ENCODE peak calls at places on chromosomes 7 and 10, in ten cellular contexts. One of them, this sample, is unnamed.

GRCh38 chr10:127802532-127803055 is 65.6 kb downstream of the FOXI2 start:
- DNase-seq in A549: no peak
- DNase-seq in cardiac muscle cell: no peak
- DNase-seq in DND-41: no peak
- DNase-seq in NB4: no peak
- DNase-seq in pancreas: no peak
- DNase-seq in fibroblast of lung: no peak
- DNase-seq in CD8-positive, alpha-beta T cell: no peak
- DNase-seq in retinal pigment epithelial cell: no peak
- DNase-seq in heart right ventricle: no peak
- DNase-seq in this sample: no peak

GRCh38 chr10:110443239-110444008 is 54.3 kb upstream of the DUSP5 start:
- DNase-seq in A549: no peak
- DNase-seq in NB4: no peak
- DNase-seq in cardiac muscle cell: no peak
- DNase-seq in CD8-positive, alpha-beta T cell: no peak
- DNase-seq in DND-41: no peak
- DNase-seq in fibroblast of lung: no peak
- DNase-seq in pancreas: no peak
- DNase-seq in retinal pigment epithelial cell: no peak
- DNase-seq in heart right ventricle: no peak
- DNase-seq in this sample: no peak

GRCh38 chr10:34163075-34163905 is 651.8 kb downstream of the PARD3 start:
- DNase-seq in cardiac muscle cell: peak; percentile 9
- DNase-seq in heart right ventricle: no peak
- DNase-seq in DND-41: no peak
- DNase-seq in retinal pigment epithelial cell: no peak
- DNase-seq in pancreas: no peak
- DNase-seq in fibroblast of lung: peak; percentile 36
- DNase-seq in A549: no peak
- DNase-seq in NB4: peak; percentile 17
- DNase-seq in CD8-positive, alpha-beta T cell: no peak
- DNase-seq in this sample: no peak

GRCh38 chr10:13272164-13272571 is 27.7 kb downstream of the PHYH start:
- DNase-seq in cardiac muscle cell: peak; percentile 75
- DNase-seq in pancreas: no peak
- DNase-seq in DND-41: no peak
- DNase-seq in A549: no peak
- DNase-seq in fibroblast of lung: peak; percentile 14
- DNase-seq in retinal pigment epithelial cell: no peak
- DNase-seq in CD8-positive, alpha-beta T cell: no peak
- DNase-seq in NB4: no peak
- DNase-seq in heart right ventricle: peak; percentile 51
- DNase-seq in this sample: no peak

GRCh38 chr10:94002156-94002555 is 8.4 kb downstream of the PLCE1 start:
- DNase-seq in A549: no peak
- DNase-seq in CD8-positive, alpha-beta T cell: no peak
- DNase-seq in heart right ventricle: no peak
- DNase-seq in retinal pigment epithelial cell: peak; percentile 90
- DNase-seq in NB4: no peak
- DNase-seq in fibroblast of lung: peak; percentile 52
- DNase-seq in pancreas: no peak
- DNase-seq in cardiac muscle cell: no peak
- DNase-seq in DND-41: no peak
- DNase-seq in this sample: no peak

GRCh38 chr7:159028456-159029401 is 115.9 kb downstream of the VIPR2 start:
- DNase-seq in retinal pigment epithelial cell: no peak
- DNase-seq in cardiac muscle cell: no peak
- DNase-seq in heart right ventricle: no peak
- DNase-seq in CD8-positive, alpha-beta T cell: peak; percentile 1
- DNase-seq in NB4: no peak
- DNase-seq in DND-41: no peak
- DNase-seq in pancreas: no peak
- DNase-seq in A549: no peak
- DNase-seq in fibroblast of lung: no peak
- DNase-seq in this sample: no peak

GRCh38 chr10:68598978-68599753 is 39.0 kb downstream of the TET1 start:
- DNase-seq in NB4: no peak
- DNase-seq in pancreas: peak; percentile 20
- DNase-seq in CD8-positive, alpha-beta T cell: no peak
- DNase-seq in fibroblast of lung: peak; percentile 48
- DNase-seq in retinal pigment epithelial cell: no peak
- DNase-seq in A549: no peak
- DNase-seq in heart right ventricle: peak; percentile 41
- DNase-seq in DND-41: no peak
- DNase-seq in cardiac muscle cell: peak; percentile 85
- DNase-seq in this sample: no peak

GRCh38 chr7:140673063-140673769 is 471 bp downstream of the ADCK2 start:
- DNase-seq in fibroblast of lung: peak; percentile 12
- DNase-seq in retinal pigment epithelial cell: no peak
- DNase-seq in cardiac muscle cell: no peak
- DNase-seq in A549: peak; percentile 61
- DNase-seq in NB4: peak; percentile 48
- DNase-seq in CD8-positive, alpha-beta T cell: peak; percentile 64
- DNase-seq in DND-41: peak; percentile 56
- DNase-seq in pancreas: peak; percentile 71
- DNase-seq in heart right ventricle: peak; percentile 52
- DNase-seq in this sample: no peak

GRCh38 chr10:95458014-95458413 is 103.2 kb downstream of the SORBS1 start:
- DNase-seq in heart right ventricle: no peak
- DNase-seq in CD8-positive, alpha-beta T cell: no peak
- DNase-seq in retinal pigment epithelial cell: no peak
- DNase-seq in fibroblast of lung: no peak
- DNase-seq in DND-41: no peak
- DNase-seq in pancreas: no peak
- DNase-seq in NB4: no peak
- DNase-seq in A549: no peak
- DNase-seq in cardiac muscle cell: no peak
- DNase-seq in this sample: no peak

GRCh38 chr10:95454356-95454755 is 106.8 kb downstream of the SORBS1 start:
- DNase-seq in fibroblast of lung: no peak
- DNase-seq in DND-41: no peak
- DNase-seq in retinal pigment epithelial cell: no peak
- DNase-seq in CD8-positive, alpha-beta T cell: no peak
- DNase-seq in cardiac muscle cell: no peak
- DNase-seq in pancreas: no peak
- DNase-seq in NB4: no peak
- DNase-seq in heart right ventricle: no peak
- DNase-seq in A549: no peak
- DNase-seq in this sample: no peak

GRCh38 chr10:95457319-95457886 is 103.8 kb downstream of the SORBS1 start:
- DNase-seq in heart right ventricle: no peak
- DNase-seq in DND-41: no peak
- DNase-seq in retinal pigment epithelial cell: no peak
- DNase-seq in pancreas: no peak
- DNase-seq in NB4: no peak
- DNase-seq in CD8-positive, alpha-beta T cell: no peak
- DNase-seq in fibroblast of lung: peak; percentile 42
- DNase-seq in A549: no peak
- DNase-seq in cardiac muscle cell: no peak
- DNase-seq in this sample: peak; percentile 60

GRCh38 chr10:95454940-95455339 is 106.2 kb downstream of the SORBS1 start:
- DNase-seq in pancreas: no peak
- DNase-seq in cardiac muscle cell: no peak
- DNase-seq in DND-41: no peak
- DNase-seq in fibroblast of lung: no peak
- DNase-seq in heart right ventricle: no peak
- DNase-seq in retinal pigment epithelial cell: no peak
- DNase-seq in CD8-positive, alpha-beta T cell: no peak
- DNase-seq in A549: no peak
- DNase-seq in NB4: no peak
- DNase-seq in this sample: no peak

GRCh38 chr10:95456486-95456885 is 104.7 kb downstream of the SORBS1 start:
- DNase-seq in cardiac muscle cell: no peak
- DNase-seq in DND-41: no peak
- DNase-seq in heart right ventricle: no peak
- DNase-seq in A549: no peak
- DNase-seq in NB4: no peak
- DNase-seq in pancreas: no peak
- DNase-seq in CD8-positive, alpha-beta T cell: no peak
- DNase-seq in retinal pigment epithelial cell: no peak
- DNase-seq in fibroblast of lung: no peak
- DNase-seq in this sample: no peak
- TF ChIP-seq CTCF in cardiac muscle cell: no peak
- TF ChIP-seq CTCF in DND-41: no peak
- TF ChIP-seq CTCF in heart right ventricle: peak; percentile 26
- TF ChIP-seq CTCF in A549: no peak
- TF ChIP-seq CTCF in NB4: no peak
- TF ChIP-seq CTCF in pancreas: no peak
- TF ChIP-seq CTCF in CD8-positive, alpha-beta T cell: no peak
- TF ChIP-seq CTCF in retinal pigment epithelial cell: no peak
- TF ChIP-seq CTCF in fibroblast of lung: no peak
- TF ChIP-seq CTCF in this sample: no peak

GRCh38 chr7:90723233-90723632 is 127.1 kb downstream of the CDK14 start:
- DNase-seq in CD8-positive, alpha-beta T cell: no peak
- DNase-seq in retinal pigment epithelial cell: no peak
- DNase-seq in fibroblast of lung: no peak
- DNase-seq in NB4: no peak
- DNase-seq in A549: no peak
- DNase-seq in DND-41: no peak
- DNase-seq in heart right ventricle: no peak
- DNase-seq in pancreas: no peak
- DNase-seq in cardiac muscle cell: no peak
- DNase-seq in this sample: no peak
- H3K4me3 ChIP-seq in CD8-positive, alpha-beta T cell: no peak overlapping the region
- H3K4me3 ChIP-seq in retinal pigment epithelial cell: no peak overlapping the region
- H3K4me3 ChIP-seq in fibroblast of lung: no peak overlapping the region
- H3K4me3 ChIP-seq in NB4: no peak overlapping the region
- H3K4me3 ChIP-seq in A549: no peak overlapping the region
- H3K4me3 ChIP-seq in DND-41: no peak overlapping the region
- H3K4me3 ChIP-seq in heart right ventricle: no peak overlapping the region
- H3K4me3 ChIP-seq in pancreas: no peak overlapping the region
- H3K4me3 ChIP-seq in cardiac muscle cell: no peak overlapping the region
- H3K4me3 ChIP-seq in this sample: no peak overlapping the region

GRCh38 chr10:73253226-73253557 is 748 bp upstream of the MRPS16 start:
- DNase-seq in DND-41: no peak
- DNase-seq in CD8-positive, alpha-beta T cell: no peak
- DNase-seq in NB4: peak; percentile 49
- DNase-seq in A549: peak; percentile 45
- DNase-seq in retinal pigment epithelial cell: no peak
- DNase-seq in fibroblast of lung: no peak
- DNase-seq in pancreas: no peak
- DNase-seq in cardiac muscle cell: no peak
- DNase-seq in heart right ventricle: no peak
- DNase-seq in this sample: no peak

GRCh38 chr10:73248259-73248724 is 1.2 kb upstream of the DNAJC9 start:
- DNase-seq in DND-41: peak; percentile 25
- DNase-seq in CD8-positive, alpha-beta T cell: no peak
- DNase-seq in A549: no peak
- DNase-seq in pancreas: no peak
- DNase-seq in cardiac muscle cell: no peak
- DNase-seq in retinal pigment epithelial cell: no peak
- DNase-seq in fibroblast of lung: no peak
- DNase-seq in heart right ventricle: no peak
- DNase-seq in NB4: peak; percentile 38
- DNase-seq in this sample: no peak

GRCh38 chr10:73251683-73252444 is 580 bp downstream of the MRPS16 start:
- DNase-seq in DND-41: peak; percentile 35
- DNase-seq in retinal pigment epithelial cell: no peak
- DNase-seq in A549: peak; percentile 36
- DNase-seq in heart right ventricle: no peak
- DNase-seq in CD8-positive, alpha-beta T cell: no peak
- DNase-seq in cardiac muscle cell: peak; percentile 12
- DNase-seq in fibroblast of lung: no peak
- DNase-seq in pancreas: no peak
- DNase-seq in NB4: peak; percentile 72
- DNase-seq in this sample: no peak

GRCh38 chr10:73247509-73248258 is 629 bp upstream of the DNAJC9 start:
- DNase-seq in A549: no peak
- DNase-seq in heart right ventricle: no peak
- DNase-seq in CD8-positive, alpha-beta T cell: no peak
- DNase-seq in NB4: peak; percentile 41
- DNase-seq in DND-41: peak; percentile 24
- DNase-seq in retinal pigment epithelial cell: no peak
- DNase-seq in fibroblast of lung: no peak
- DNase-seq in pancreas: no peak
- DNase-seq in cardiac muscle cell: no peak
- DNase-seq in this sample: no peak

DNA sequence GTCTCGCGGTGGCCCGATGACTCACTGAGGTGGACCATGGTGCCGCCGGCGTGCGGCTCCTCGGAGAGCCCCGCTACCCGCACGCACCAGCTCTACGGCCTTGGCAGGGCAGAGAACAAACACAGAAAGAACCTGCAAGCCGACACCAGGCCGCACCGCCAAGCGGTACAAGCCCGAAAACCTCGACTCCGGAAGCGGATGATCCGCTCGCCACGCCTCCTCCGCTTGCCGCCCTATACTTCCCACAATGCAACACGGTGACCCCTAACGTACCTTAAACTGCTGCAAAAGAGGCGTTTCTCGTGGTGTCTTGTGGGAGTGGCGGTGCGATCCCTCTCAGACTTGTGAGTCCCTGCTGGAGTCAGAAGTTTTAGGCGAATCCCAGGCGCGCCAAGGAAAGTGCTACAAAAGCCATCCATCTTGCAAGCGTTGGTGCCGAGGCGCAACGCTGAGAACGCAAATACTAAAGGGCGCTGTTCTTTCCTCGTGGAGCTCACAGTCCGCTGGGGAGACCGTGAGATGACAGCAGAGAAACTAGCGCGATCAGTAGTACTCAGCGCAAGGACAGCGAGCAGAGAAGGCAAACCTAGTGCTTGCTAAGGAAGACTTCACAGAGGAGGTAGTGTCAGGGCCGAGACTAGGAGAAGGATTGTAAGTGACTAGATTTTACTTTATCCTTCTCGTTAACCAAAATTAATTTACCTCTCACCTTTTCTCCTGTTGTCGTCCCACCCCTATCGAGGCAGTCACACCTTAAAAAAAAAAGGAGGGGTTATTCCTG is at the start of gene MRPS16:
- DNase-seq in DND-41: peak; percentile 96
- DNase-seq in NB4: peak; percentile 99
- DNase-seq in CD8-positive, alpha-beta T cell: peak; percentile 88
- DNase-seq in heart right ventricle: peak; percentile 87
- DNase-seq in pancreas: peak; percentile 94
- DNase-seq in cardiac muscle cell: peak; percentile 98
- DNase-seq in fibroblast of lung: peak; percentile 98
- DNase-seq in retinal pigment epithelial cell: peak; percentile 94
- DNase-seq in A549: peak; percentile 96
- DNase-seq in this sample: peak; percentile 87
- TF ChIP-seq CTCF in DND-41: no peak
- TF ChIP-seq CTCF in NB4: no peak
- TF ChIP-seq CTCF in CD8-positive, alpha-beta T cell: no peak
- TF ChIP-seq CTCF in heart right ventricle: no peak
- TF ChIP-seq CTCF in pancreas: no peak
- TF ChIP-seq CTCF in cardiac muscle cell: no peak
- TF ChIP-seq CTCF in fibroblast of lung: no peak
- TF ChIP-seq CTCF in retinal pigment epithelial cell: no peak
- TF ChIP-seq CTCF in A549: no peak
- TF ChIP-seq CTCF in this sample: no peak

GRCh38 chr10:24449769-24450310 is 240.9 kb downstream of the KIAA1217 start:
- DNase-seq in heart right ventricle: no peak
- DNase-seq in DND-41: no peak
- DNase-seq in CD8-positive, alpha-beta T cell: no peak
- DNase-seq in A549: no peak
- DNase-seq in cardiac muscle cell: no peak
- DNase-seq in pancreas: no peak
- DNase-seq in fibroblast of lung: no peak
- DNase-seq in retinal pigment epithelial cell: no peak
- DNase-seq in NB4: no peak
- DNase-seq in this sample: no peak

GRCh38 chr10:24451325-24451820 is 242.4 kb downstream of the KIAA1217 start:
- DNase-seq in fibroblast of lung: no peak
- DNase-seq in CD8-positive, alpha-beta T cell: no peak
- DNase-seq in retinal pigment epithelial cell: no peak
- DNase-seq in NB4: no peak
- DNase-seq in cardiac muscle cell: no peak
- DNase-seq in heart right ventricle: no peak
- DNase-seq in pancreas: no peak
- DNase-seq in A549: no peak
- DNase-seq in DND-41: peak; percentile 69
- DNase-seq in this sample: no peak

GRCh38 chr10:24446739-24447138 is 237.8 kb downstream of the KIAA1217 start:
- DNase-seq in fibroblast of lung: peak; percentile 98
- DNase-seq in cardiac muscle cell: peak; percentile 83
- DNase-seq in DND-41: no peak
- DNase-seq in CD8-positive, alpha-beta T cell: no peak
- DNase-seq in retinal pigment epithelial cell: peak; percentile 61
- DNase-seq in NB4: peak; percentile 47
- DNase-seq in A549: no peak
- DNase-seq in pancreas: no peak
- DNase-seq in heart right ventricle: no peak
- DNase-seq in this sample: no peak

GRCh38 chr10:24448351-24449009 is 239.5 kb downstream of the KIAA1217 start:
- DNase-seq in A549: no peak
- DNase-seq in NB4: no peak
- DNase-seq in cardiac muscle cell: no peak
- DNase-seq in heart right ventricle: no peak
- DNase-seq in DND-41: no peak
- DNase-seq in CD8-positive, alpha-beta T cell: no peak
- DNase-seq in retinal pigment epithelial cell: no peak
- DNase-seq in pancreas: no peak
- DNase-seq in fibroblast of lung: peak; percentile 66
- DNase-seq in this sample: no peak

DNA sequence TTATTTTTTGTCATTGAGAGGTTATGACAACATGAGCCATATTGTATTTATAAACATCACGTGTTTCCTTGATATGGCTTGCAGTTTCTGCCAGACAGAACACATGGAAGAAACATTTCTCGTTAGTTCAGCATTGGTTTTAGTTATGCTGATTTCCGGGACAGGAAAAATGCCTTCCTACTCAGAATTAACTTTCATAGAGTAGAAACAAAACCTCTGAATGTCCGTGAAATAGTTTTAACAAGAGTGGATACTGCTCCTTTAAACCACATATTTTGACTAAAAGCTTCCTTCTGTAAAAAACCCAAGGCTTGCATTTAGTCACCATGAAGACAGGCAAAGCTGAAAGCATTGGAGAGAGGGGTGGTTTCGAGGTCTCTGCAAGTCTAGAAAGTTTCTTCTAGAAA is 240.4 kb downstream of the KIAA1217 start:
- DNase-seq in DND-41: no peak
- DNase-seq in retinal pigment epithelial cell: no peak
- DNase-seq in NB4: no peak
- DNase-seq in heart right ventricle: no peak
- DNase-seq in cardiac muscle cell: peak; percentile 51
- DNase-seq in pancreas: no peak
- DNase-seq in A549: no peak
- DNase-seq in fibroblast of lung: peak; percentile 52
- DNase-seq in CD8-positive, alpha-beta T cell: no peak
- DNase-seq in this sample: no peak
- H3K4me3 ChIP-seq in DND-41: no peak overlapping the region
- H3K4me3 ChIP-seq in retinal pigment epithelial cell: no peak overlapping the region
- H3K4me3 ChIP-seq in NB4: no peak overlapping the region
- H3K4me3 ChIP-seq in heart right ventricle: peak overlapping the region; percentile 47
- H3K4me3 ChIP-seq in cardiac muscle cell: no peak overlapping the region
- H3K4me3 ChIP-seq in pancreas: peak overlapping the region; percentile 19
- H3K4me3 ChIP-seq in A549: no peak overlapping the region
- H3K4me3 ChIP-seq in fibroblast of lung: no peak overlapping the region
- H3K4me3 ChIP-seq in CD8-positive, alpha-beta T cell: no peak overlapping the region
- H3K4me3 ChIP-seq in this sample: no peak overlapping the region